ENCODE peak calls at places on chromosomes 11 and 22, in five cellular contexts. Y is neuronal stem cell, I is H9, J is H1, X is mesenchymal stem cell. H is an unnamed sample.
A peak's percentile ranks its signal among the peaks of the same experiment; 100 is the strongest.

GRCh38 chr22:33112606-33113005 is 54.4 kb upstream of the SYN3 start:
- DNase-seq in I (no peak), Y (no peak), J (no peak), X (no peak), H (no peak)

GRCh38 chr11:95585752-95586077 is 203.9 kb downstream of the FAM76B start:
- DNase-seq in J (no peak), I (no peak), X (no peak), Y (no peak), H (no peak)

GRCh38 chr11:124892131-124892530 is 5.5 kb downstream of the ROBO4 start:
- DNase-seq in X (no peak), I (no peak), J (no peak), Y (no peak), H (no peak)

GRCh38 chr11:88484873-88485621 is 147.5 kb upstream of the CTSC start:
- DNase-seq in X (peak; percentile 36), Y (no peak), J (peak; percentile 63), I (peak; percentile 68), H (peak; percentile 88)

GRCh38 chr22:33932997-33933396 is 12.7 kb upstream of the LARGE1 start:
- DNase-seq in I (no peak), X (no peak), J (no peak), Y (no peak), H (no peak)

GRCh38 chr11:104159356-104159755 is 4.6 kb downstream of the PDGFD start:
- DNase-seq in J (no peak), Y (no peak), X (peak; percentile 22), I (no peak), H (no peak)

GRCh38 chr11:46450846-46451470 is 59.4 kb upstream of the CHRM4 start:
- DNase-seq in I (no peak), J (no peak), X (no peak), Y (no peak), H (no peak)

GRCh38 chr11:43243901-43244300 is 67.9 kb upstream of the API5 start:
- DNase-seq in J (no peak), I (no peak), Y (no peak), X (no peak), H (no peak)

GRCh38 chr11:60939301-60939700 is 12.7 kb downstream of the SLC15A3 start:
- DNase-seq in Y (no peak), J (no peak), I (no peak), X (no peak), H (no peak)

GRCh38 chr11:46252373-46252914 is 25.0 kb upstream of the CREB3L1 start:
- DNase-seq in I (peak; percentile 15), Y (no peak), X (peak; percentile 42), J (no peak), H (peak; percentile 25)

GRCh38 chr11:65791719-65792213 is 4.9 kb downstream of the OVOL1 start:
- DNase-seq in Y (no peak), X (no peak), J (no peak), I (no peak), H (no peak)

GRCh38 chr22:31085493-31085824 is 4.3 kb downstream of the SMTN start:
- DNase-seq in X (no peak), J (no peak), I (no peak), Y (no peak), H (no peak)

GRCh38 chr22:37732699-37733607 is 36.1 kb downstream of the TRIOBP start:
- DNase-seq in Y (no peak), J (no peak), I (no peak), X (no peak), H (no peak)

GRCh38 chr11:74574563-74574962 is 17.8 kb upstream of the POLD3 start:
- DNase-seq in X (no peak), I (no peak), Y (no peak), J (no peak), H (no peak)

GRCh38 chr11:84747871-84748270 is 879.3 kb downstream of the DLG2 start:
- DNase-seq in X (no peak), J (no peak), I (no peak), Y (no peak), H (no peak)

GRCh38 chr11:59573216-59573615 is 42.4 kb downstream of the OSBP start:
- DNase-seq in I (no peak), J (no peak), X (peak; percentile 92), Y (no peak), H (no peak)

GRCh38 chr22:31425331-31426050 is 26.1 kb downstream of the DRG1 start:
- DNase-seq in X (no peak), J (no peak), I (no peak), Y (no peak), H (no peak)

GRCh38 chr11:112219476-112220232 is 6.6 kb upstream of the PTS start:
- DNase-seq in I (peak; percentile 38), X (peak; percentile 81), J (no peak), Y (peak; percentile 67), H (peak; percentile 86)

GRCh38 chr11:84437129-84438123 is 1151.3 kb upstream of the CCDC90B start:
- DNase-seq in J (peak; percentile 83), I (peak; percentile 94), X (no peak), Y (peak; percentile 18), H (no peak)

GRCh38 chr11:126502159-126502558 is 146.7 kb downstream of the ST3GAL4 start:
- DNase-seq in X (no peak), J (no peak), Y (no peak), I (no peak), H (no peak)

GRCh38 chr22:46330426-46330825 is 5.1 kb upstream of the TRMU start:
- DNase-seq in X (no peak), Y (no peak), J (no peak), I (no peak), H (no peak)

GRCh38 chr11:94873910-94874575 is 99.3 kb downstream of the CWC15 start:
- DNase-seq in J (no peak), Y (no peak), I (no peak), X (no peak), H (no peak)

GRCh38 chr11:126391286-126391954 is 35.9 kb downstream of the ST3GAL4 start:
- DNase-seq in I (no peak), Y (no peak), J (no peak), X (no peak), H (no peak)

GRCh38 chr11:26045082-26045481 is 286.8 kb upstream of the ANO3 start:
- DNase-seq in I (no peak), Y (no peak), J (no peak), X (no peak), H (no peak)

GRCh38 chr11:43922974-43923326 is 19.5 kb upstream of the C11orf96 start:
- DNase-seq in J (no peak), I (no peak), X (no peak), Y (no peak), H (no peak)

GRCh38 chr11:76159303-76159937 is 46.9 kb downstream of the WNT11 start:
- DNase-seq in Y (no peak), I (no peak), X (no peak), J (no peak), H (no peak)

GRCh38 chr11:65027213-65028067 is at the start of gene SNX15:
- DNase-seq in Y (peak; percentile 95), I (peak; percentile 92), J (peak; percentile 95), X (peak; percentile 97), H (peak; percentile 90)

GRCh38 chr11:35944503-35945136 is 758 bp downstream of the LDLRAD3 start:
- DNase-seq in Y (no peak), J (no peak), X (no peak), I (no peak), H (no peak)

GRCh38 chr11:64357904-64358535 is 942 bp upstream of the RPS6KA4 start:
- DNase-seq in Y (no peak), J (peak; percentile 51), X (peak; percentile 18), I (no peak), H (no peak)

GRCh38 chr11:43959321-43959995 is 17.0 kb downstream of the C11orf96 start:
- DNase-seq in J (no peak), I (no peak), Y (no peak), X (no peak), H (no peak)

GRCh38 chr22:25282346-25282670 is 62.9 kb downstream of the CRYBB2 start:
- DNase-seq in Y (peak; percentile 12), I (no peak), J (no peak), X (no peak), H (no peak)

GRCh38 chr22:25281675-25282345 is 62.4 kb downstream of the CRYBB2 start:
- DNase-seq in X (no peak), Y (peak; percentile 5), I (peak; percentile 44), J (peak; percentile 76), H (no peak)

DNA sequence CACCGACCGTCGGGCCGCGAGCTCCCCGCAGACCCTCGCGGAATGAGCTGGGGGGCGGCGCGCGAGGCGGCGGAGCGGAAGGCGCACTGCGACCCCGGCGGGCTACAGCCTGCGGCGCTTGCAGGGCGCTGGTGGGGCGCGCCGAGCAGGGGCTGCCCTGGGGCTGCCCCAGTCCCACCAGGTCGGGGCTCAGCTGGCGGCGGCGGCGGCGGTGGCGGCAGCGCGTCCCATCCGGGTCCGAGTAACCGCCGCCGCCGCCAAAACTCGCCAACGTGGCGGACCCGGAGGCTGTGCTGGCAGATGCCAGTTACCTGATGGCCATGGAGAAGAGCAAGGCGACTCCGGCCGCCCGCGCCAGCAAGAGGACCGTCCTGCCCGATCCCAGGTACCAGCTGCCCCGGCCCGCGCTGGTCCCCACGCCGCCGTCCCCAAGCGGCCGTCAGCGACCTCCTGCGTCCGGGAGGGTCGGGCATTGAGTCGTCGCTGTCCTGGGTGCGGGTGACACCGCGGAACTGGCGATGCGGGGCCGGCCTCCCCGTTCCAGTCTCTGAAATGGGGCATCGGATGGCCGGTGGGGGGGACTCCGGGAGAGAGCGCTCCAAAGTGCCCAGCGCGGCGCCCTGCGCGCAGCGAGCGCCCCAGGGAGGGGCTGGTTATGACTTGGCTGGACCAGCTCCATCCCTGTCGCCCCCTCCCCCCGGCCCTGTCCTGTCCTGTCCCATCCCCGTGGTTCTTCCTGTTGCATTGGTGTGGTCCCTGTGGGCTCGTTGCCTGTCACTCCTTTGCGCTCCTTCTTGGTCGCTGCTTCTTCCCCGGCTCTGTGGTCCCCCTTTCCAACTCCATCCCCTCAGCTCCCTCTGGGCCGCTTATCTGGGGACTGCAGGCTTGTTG is 63.5 kb downstream of the CRYBB2 start:
- DNase-seq in Y (peak; percentile 18), I (peak; percentile 78), J (peak; percentile 78), X (no peak), H (no peak)
- H3K27me3 ChIP-seq in Y (peaks cover 28% of the 10 kb centered on the region), I (peaks cover 12% of the 10 kb centered on the region), J (peaks cover 14% of the 10 kb centered on the region), X (peaks cover 56% of the 10 kb centered on the region), H (peaks cover 32% of the 10 kb centered on the region)

GRCh38 chr11:108160970-108161566 is 39.7 kb downstream of the ACAT1 start:
- DNase-seq in Y (no peak), I (no peak), X (no peak), J (no peak), H (no peak)
- H2BK12ac ChIP-seq in Y (no peak overlapping the region), I (no peak overlapping the region), X (no peak overlapping the region), J (no peak overlapping the region), H (no peak overlapping the region)

GRCh38 chr11:116773203-116774112 is 671 bp upstream of the BUD13 start:
- DNase-seq in X (no peak), Y (no peak), I (no peak), J (no peak), H (peak; percentile 34)
- H2BK5ac ChIP-seq in X (no peak overlapping the region), Y (peak overlapping the region; percentile 26), I (no peak overlapping the region), J (peak overlapping the region; percentile 58), H (peak overlapping the region; percentile 11)

DNA sequence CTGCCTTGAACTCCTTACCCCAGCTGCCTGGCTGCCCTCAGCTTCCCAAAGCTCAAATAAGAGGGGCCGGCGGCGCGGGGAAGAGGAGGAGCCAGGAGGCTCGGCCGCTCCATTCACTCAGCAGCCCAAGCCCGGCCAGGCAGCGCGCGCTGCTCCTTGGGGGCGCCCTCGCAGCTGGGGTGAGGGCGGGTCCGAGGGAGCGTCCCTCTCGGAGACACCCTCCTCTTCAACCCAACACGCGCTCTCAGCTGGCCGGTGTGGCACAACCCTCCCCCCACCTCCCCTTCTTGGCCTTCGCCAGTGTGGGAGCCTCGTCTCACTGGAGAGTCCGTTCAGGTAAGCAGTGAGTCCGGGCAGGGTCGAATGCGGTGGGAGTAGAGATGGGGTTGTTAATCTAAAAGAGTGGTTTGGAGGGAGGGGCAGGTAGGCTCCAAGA is at the start of gene WT1:
- DNase-seq in X (no peak), Y (no peak), J (peak; percentile 84), I (peak; percentile 82), H (no peak)
- H3K27me3 ChIP-seq in X (peaks cover 94% of the 10 kb centered on the region), Y (peaks cover 95% of the 10 kb centered on the region), J (peaks cover 98% of the 10 kb centered on the region), I (peaks cover 91% of the 10 kb centered on the region), H (peaks cover 80% of the 10 kb centered on the region)